ENCODE peak calls at places on chromosomes 11 and 22, in nine cellular contexts. One of them, this sample, is unnamed.

GRCh38 chr11:14617241-14618027 is 26.2 kb upstream of the PDE3B start:
- DNase-seq in lower leg skin: no peak
- DNase-seq in astrocyte of the spinal cord: no peak
- DNase-seq in Ammon's horn: no peak
- DNase-seq in activated CD8-positive, alpha-beta memory T cell treated with anti-CD3 and anti-CD28 coated beads, Interleukin-2, amount 50 U/mL, for 48 hours: no peak
- DNase-seq in KG1: no peak
- DNase-seq in HCEC 1CT: no peak
- DNase-seq in mucosa of gallbladder: no peak
- DNase-seq in AG04449: no peak
- DNase-seq in this sample: no peak

GRCh38 chr22:50399751-50400331 is 56.7 kb downstream of the PPP6R2 start:
- DNase-seq in Ammon's horn: peak
- DNase-seq in astrocyte of the spinal cord: no peak
- DNase-seq in KG1: no peak
- DNase-seq in mucosa of gallbladder: no peak
- DNase-seq in lower leg skin: no peak
- DNase-seq in AG04449: no peak
- DNase-seq in activated CD8-positive, alpha-beta memory T cell treated with anti-CD3 and anti-CD28 coated beads, Interleukin-2, amount 50 U/mL, for 48 hours: no peak
- DNase-seq in HCEC 1CT: peak
- DNase-seq in this sample: peak

GRCh38 chr11:127074151-127074761 is 73.7 kb upstream of the KIRREL3 start:
- DNase-seq in astrocyte of the spinal cord: peak
- DNase-seq in lower leg skin: no peak
- DNase-seq in KG1: no peak
- DNase-seq in HCEC 1CT: peak
- DNase-seq in Ammon's horn: peak
- DNase-seq in mucosa of gallbladder: peak
- DNase-seq in activated CD8-positive, alpha-beta memory T cell treated with anti-CD3 and anti-CD28 coated beads, Interleukin-2, amount 50 U/mL, for 48 hours: no peak
- DNase-seq in AG04449: peak
- DNase-seq in this sample: no peak

GRCh38 chr11:115778928-115779650 is 274.9 kb upstream of the CADM1 start:
- DNase-seq in Ammon's horn: no peak
- DNase-seq in KG1: no peak
- DNase-seq in mucosa of gallbladder: no peak
- DNase-seq in astrocyte of the spinal cord: no peak
- DNase-seq in AG04449: no peak
- DNase-seq in HCEC 1CT: no peak
- DNase-seq in activated CD8-positive, alpha-beta memory T cell treated with anti-CD3 and anti-CD28 coated beads, Interleukin-2, amount 50 U/mL, for 48 hours: no peak
- DNase-seq in lower leg skin: no peak
- DNase-seq in this sample: no peak

GRCh38 chr22:32023251-32023827 is 19.7 kb upstream of the SLC5A1 start:
- DNase-seq in Ammon's horn: no peak
- DNase-seq in AG04449: no peak
- DNase-seq in astrocyte of the spinal cord: no peak
- DNase-seq in lower leg skin: no peak
- DNase-seq in activated CD8-positive, alpha-beta memory T cell treated with anti-CD3 and anti-CD28 coated beads, Interleukin-2, amount 50 U/mL, for 48 hours: no peak
- DNase-seq in KG1: no peak
- DNase-seq in mucosa of gallbladder: no peak
- DNase-seq in HCEC 1CT: no peak
- DNase-seq in this sample: no peak

GRCh38 chr22:39448205-39449054 is 8.4 kb upstream of the MGAT3 start:
- DNase-seq in lower leg skin: peak
- DNase-seq in astrocyte of the spinal cord: no peak
- DNase-seq in AG04449: no peak
- DNase-seq in Ammon's horn: no peak
- DNase-seq in mucosa of gallbladder: peak
- DNase-seq in HCEC 1CT: no peak
- DNase-seq in KG1: no peak
- DNase-seq in activated CD8-positive, alpha-beta memory T cell treated with anti-CD3 and anti-CD28 coated beads, Interleukin-2, amount 50 U/mL, for 48 hours: no peak
- DNase-seq in this sample: no peak

GRCh38 chr11:3170756-3171670 is 5.9 kb upstream of the OSBPL5 start:
- DNase-seq in activated CD8-positive, alpha-beta memory T cell treated with anti-CD3 and anti-CD28 coated beads, Interleukin-2, amount 50 U/mL, for 48 hours: no peak
- DNase-seq in Ammon's horn: no peak
- DNase-seq in KG1: no peak
- DNase-seq in HCEC 1CT: no peak
- DNase-seq in lower leg skin: no peak
- DNase-seq in AG04449: no peak
- DNase-seq in astrocyte of the spinal cord: no peak
- DNase-seq in mucosa of gallbladder: no peak
- DNase-seq in this sample: no peak

GRCh38 chr11:57387284-57388030 is 3.0 kb downstream of the PRG2 start:
- DNase-seq in AG04449: no peak
- DNase-seq in Ammon's horn: peak
- DNase-seq in astrocyte of the spinal cord: peak
- DNase-seq in HCEC 1CT: no peak
- DNase-seq in activated CD8-positive, alpha-beta memory T cell treated with anti-CD3 and anti-CD28 coated beads, Interleukin-2, amount 50 U/mL, for 48 hours: no peak
- DNase-seq in KG1: no peak
- DNase-seq in mucosa of gallbladder: no peak
- DNase-seq in lower leg skin: no peak
- DNase-seq in this sample: no peak

GRCh38 chr11:78381867-78382266 is 35.8 kb downstream of the GAB2 start:
- DNase-seq in lower leg skin: no peak
- DNase-seq in astrocyte of the spinal cord: no peak
- DNase-seq in HCEC 1CT: no peak
- DNase-seq in Ammon's horn: no peak
- DNase-seq in AG04449: no peak
- DNase-seq in KG1: no peak
- DNase-seq in mucosa of gallbladder: no peak
- DNase-seq in activated CD8-positive, alpha-beta memory T cell treated with anti-CD3 and anti-CD28 coated beads, Interleukin-2, amount 50 U/mL, for 48 hours: no peak
- DNase-seq in this sample: no peak

GRCh38 chr22:17570851-17571631 is 7.7 kb downstream of the SLC25A18 start:
- DNase-seq in KG1: no peak
- DNase-seq in AG04449: no peak
- DNase-seq in Ammon's horn: peak
- DNase-seq in activated CD8-positive, alpha-beta memory T cell treated with anti-CD3 and anti-CD28 coated beads, Interleukin-2, amount 50 U/mL, for 48 hours: no peak
- DNase-seq in mucosa of gallbladder: peak
- DNase-seq in lower leg skin: peak
- DNase-seq in astrocyte of the spinal cord: peak
- DNase-seq in HCEC 1CT: peak
- DNase-seq in this sample: no peak